ENCODE peak calls at places on chromosomes 7 and 10, in nine cellular contexts. One of them, this sample, is unnamed.

GRCh38 chr10:1526427-1527055 is 210.8 kb downstream of the ADARB2 start:
- DNase-seq in HFFc6: no peak
- DNase-seq in naive B cell: no peak
- DNase-seq in left cardiac atrium: no peak
- DNase-seq in RCC 7860: no peak
- DNase-seq in neural crest cell: no peak
- DNase-seq in cerebellum: no peak
- DNase-seq in NCI-H526: no peak
- DNase-seq in fibroblast of lung: no peak
- DNase-seq in this sample: no peak

GRCh38 chr7:88346357-88346756 is 39.7 kb upstream of the STEAP4 start:
- DNase-seq in fibroblast of lung: no peak
- DNase-seq in naive B cell: no peak
- DNase-seq in RCC 7860: no peak
- DNase-seq in left cardiac atrium: no peak
- DNase-seq in HFFc6: no peak
- DNase-seq in NCI-H526: no peak
- DNase-seq in neural crest cell: no peak
- DNase-seq in cerebellum: no peak
- DNase-seq in this sample: no peak

GRCh38 chr7:53218730-53219504 is 183.5 kb downstream of the POM121L12 start:
- DNase-seq in RCC 7860: no peak
- DNase-seq in left cardiac atrium: peak
- DNase-seq in naive B cell: no peak
- DNase-seq in cerebellum: no peak
- DNase-seq in fibroblast of lung: no peak
- DNase-seq in NCI-H526: no peak
- DNase-seq in HFFc6: no peak
- DNase-seq in neural crest cell: peak
- DNase-seq in this sample: no peak

GRCh38 chr7:47386273-47386820 is 195.6 kb downstream of the TNS3 start:
- DNase-seq in NCI-H526: no peak
- DNase-seq in cerebellum: no peak
- DNase-seq in neural crest cell: no peak
- DNase-seq in left cardiac atrium: no peak
- DNase-seq in naive B cell: no peak
- DNase-seq in HFFc6: no peak
- DNase-seq in RCC 7860: no peak
- DNase-seq in fibroblast of lung: no peak
- DNase-seq in this sample: no peak

GRCh38 chr7:8638076-8638475 is 204.7 kb downstream of the NXPH1 start:
- DNase-seq in fibroblast of lung: no peak
- DNase-seq in RCC 7860: no peak
- DNase-seq in neural crest cell: no peak
- DNase-seq in left cardiac atrium: peak
- DNase-seq in NCI-H526: peak
- DNase-seq in cerebellum: peak
- DNase-seq in HFFc6: no peak
- DNase-seq in naive B cell: no peak
- DNase-seq in this sample: no peak

GRCh38 chr10:8392216-8392615 is 337.7 kb downstream of the GATA3 start:
- DNase-seq in neural crest cell: no peak
- DNase-seq in HFFc6: no peak
- DNase-seq in RCC 7860: no peak
- DNase-seq in cerebellum: no peak
- DNase-seq in naive B cell: no peak
- DNase-seq in fibroblast of lung: no peak
- DNase-seq in left cardiac atrium: no peak
- DNase-seq in NCI-H526: no peak
- DNase-seq in this sample: no peak

GRCh38 chr7:27751888-27752660 is 12.1 kb downstream of the TAX1BP1 start:
- DNase-seq in naive B cell: no peak
- DNase-seq in cerebellum: no peak
- DNase-seq in NCI-H526: no peak
- DNase-seq in neural crest cell: no peak
- DNase-seq in RCC 7860: no peak
- DNase-seq in fibroblast of lung: no peak
- DNase-seq in HFFc6: no peak
- DNase-seq in left cardiac atrium: no peak
- DNase-seq in this sample: no peak

GRCh38 chr7:149238051-149238450 is 1.4 kb upstream of the ZNF212 start:
- DNase-seq in HFFc6: peak
- DNase-seq in RCC 7860: peak
- DNase-seq in NCI-H526: no peak
- DNase-seq in naive B cell: no peak
- DNase-seq in cerebellum: no peak
- DNase-seq in fibroblast of lung: no peak
- DNase-seq in left cardiac atrium: no peak
- DNase-seq in neural crest cell: no peak
- DNase-seq in this sample: no peak

GRCh38 chr10:55400075-55400474 is 599.0 kb upstream of the PCDH15 start:
- DNase-seq in cerebellum: no peak
- DNase-seq in RCC 7860: no peak
- DNase-seq in naive B cell: no peak
- DNase-seq in fibroblast of lung: peak
- DNase-seq in HFFc6: no peak
- DNase-seq in NCI-H526: no peak
- DNase-seq in left cardiac atrium: no peak
- DNase-seq in neural crest cell: no peak
- DNase-seq in this sample: no peak

GRCh38 chr7:18647602-18648001 is 152.1 kb downstream of the HDAC9 start:
- DNase-seq in fibroblast of lung: no peak
- DNase-seq in neural crest cell: no peak
- DNase-seq in NCI-H526: no peak
- DNase-seq in cerebellum: no peak
- DNase-seq in RCC 7860: no peak
- DNase-seq in HFFc6: no peak
- DNase-seq in naive B cell: no peak
- DNase-seq in left cardiac atrium: no peak
- DNase-seq in this sample: no peak

GRCh38 chr10:60942604-60943269 is 1.2 kb downstream of the RHOBTB1 start:
- DNase-seq in RCC 7860: no peak
- DNase-seq in HFFc6: peak
- DNase-seq in naive B cell: peak
- DNase-seq in left cardiac atrium: peak
- DNase-seq in cerebellum: no peak
- DNase-seq in NCI-H526: no peak
- DNase-seq in neural crest cell: no peak
- DNase-seq in fibroblast of lung: peak
- DNase-seq in this sample: peak

GRCh38 chr7:123751816-123752215 is 3.0 kb upstream of the WASL start:
- DNase-seq in HFFc6: no peak
- DNase-seq in fibroblast of lung: peak
- DNase-seq in RCC 7860: no peak
- DNase-seq in neural crest cell: no peak
- DNase-seq in cerebellum: no peak
- DNase-seq in naive B cell: no peak
- DNase-seq in NCI-H526: no peak
- DNase-seq in left cardiac atrium: no peak
- DNase-seq in this sample: no peak

GRCh38 chr10:878333-878753 is 53.2 kb downstream of the LARP4B start:
- DNase-seq in cerebellum: no peak
- DNase-seq in RCC 7860: no peak
- DNase-seq in fibroblast of lung: peak
- DNase-seq in left cardiac atrium: no peak
- DNase-seq in neural crest cell: no peak
- DNase-seq in NCI-H526: no peak
- DNase-seq in naive B cell: no peak
- DNase-seq in HFFc6: no peak
- DNase-seq in this sample: no peak

GRCh38 chr10:71451754-71452153 is 55.0 kb downstream of the CDH23 start:
- DNase-seq in RCC 7860: no peak
- DNase-seq in NCI-H526: no peak
- DNase-seq in naive B cell: no peak
- DNase-seq in HFFc6: no peak
- DNase-seq in cerebellum: no peak
- DNase-seq in neural crest cell: no peak
- DNase-seq in left cardiac atrium: no peak
- DNase-seq in fibroblast of lung: no peak
- DNase-seq in this sample: no peak

GRCh38 chr7:135799881-135800280 is 51.3 kb upstream of the FAM180A start:
- DNase-seq in cerebellum: no peak
- DNase-seq in left cardiac atrium: no peak
- DNase-seq in neural crest cell: no peak
- DNase-seq in NCI-H526: no peak
- DNase-seq in fibroblast of lung: no peak
- DNase-seq in RCC 7860: no peak
- DNase-seq in HFFc6: no peak
- DNase-seq in naive B cell: no peak
- DNase-seq in this sample: no peak

GRCh38 chr10:119401671-119402395 is 140.7 kb downstream of the RGS10 start:
- DNase-seq in fibroblast of lung: peak
- DNase-seq in naive B cell: no peak
- DNase-seq in HFFc6: peak
- DNase-seq in NCI-H526: no peak
- DNase-seq in neural crest cell: no peak
- DNase-seq in cerebellum: no peak
- DNase-seq in left cardiac atrium: peak
- DNase-seq in RCC 7860: peak
- DNase-seq in this sample: no peak

GRCh38 chr10:13701157-13701919 is 114.6 kb downstream of the PRPF18 start:
- DNase-seq in cerebellum: no peak
- DNase-seq in HFFc6: no peak
- DNase-seq in naive B cell: no peak
- DNase-seq in fibroblast of lung: no peak
- DNase-seq in neural crest cell: no peak
- DNase-seq in left cardiac atrium: no peak
- DNase-seq in NCI-H526: no peak
- DNase-seq in RCC 7860: peak
- DNase-seq in this sample: no peak

GRCh38 chr7:27198138-27198841 is 1.6 kb downstream of the HOXA13 start:
- DNase-seq in naive B cell: no peak
- DNase-seq in left cardiac atrium: no peak
- DNase-seq in RCC 7860: no peak
- DNase-seq in cerebellum: no peak
- DNase-seq in HFFc6: no peak
- DNase-seq in neural crest cell: no peak
- DNase-seq in fibroblast of lung: no peak
- DNase-seq in NCI-H526: no peak
- DNase-seq in this sample: no peak

GRCh38 chr10:26534384-26534783 is 96.2 kb downstream of the APBB1IP start:
- DNase-seq in HFFc6: no peak
- DNase-seq in naive B cell: no peak
- DNase-seq in NCI-H526: no peak
- DNase-seq in RCC 7860: no peak
- DNase-seq in fibroblast of lung: no peak
- DNase-seq in neural crest cell: no peak
- DNase-seq in left cardiac atrium: no peak
- DNase-seq in cerebellum: no peak
- DNase-seq in this sample: no peak

This sample was measured in HuH-7.5.